ENCODE peak calls at places on chromosomes 7 and 10, in seven cellular contexts. Y is effector memory CD8-positive, alpha-beta T cell; F is adrenal gland; V is OCI-LY7; I is activated T-cell treated with anti-CD3 and anti-CD28 coated beads, Interleukin-2, amount 50 U/mL, for 72 hours; X is WERI-Rb-1; T is stimulated activated CD8-positive, alpha-beta memory T cell treated with anti-CD3 and anti-CD28 coated beads, Interleukin-4, amount 100 ng/mL, for 1 hour. L is an unnamed sample.
A peak's percentile ranks its signal among the peaks of the same experiment; 100 is the strongest.

GRCh38 chr10:71963756-71964668 is at the start of gene CHST3:
- DNase-seq in X (peak; percentile 42), V (no peak), I (peak; percentile 32), Y (no peak), F (peak; percentile 74), T (no peak), L (no peak)

GRCh38 chr10:98030093-98030821 is at the start of gene CRTAC1:
- DNase-seq in V (no peak), Y (no peak), I (peak; percentile 8), F (no peak), X (peak; percentile 94), T (no peak), L (no peak)

GRCh38 chr7:127666602-127667001 is 14.6 kb downstream of the SND1 start:
- DNase-seq in F (no peak), T (no peak), I (no peak), V (no peak), Y (no peak), X (no peak), L (no peak)

GRCh38 chr10:26914898-26915297 is 54.1 kb upstream of the ABI1 start:
- DNase-seq in T (no peak), Y (no peak), V (no peak), X (no peak), F (no peak), I (no peak), L (no peak)

GRCh38 chr10:77899080-77899477 is 27.5 kb downstream of the DLG5 start:
- DNase-seq in Y (no peak), T (no peak), F (peak; percentile 63), X (no peak), V (no peak), I (no peak), L (no peak)

GRCh38 chr10:97664282-97664850 is 22.7 kb downstream of the AVPI1 start:
- DNase-seq in Y (no peak), V (no peak), I (no peak), T (no peak), X (no peak), F (no peak), L (peak; percentile 66)

GRCh38 chr7:159022238-159022993 is 122.3 kb downstream of the VIPR2 start:
- DNase-seq in V (no peak), Y (no peak), T (no peak), I (no peak), X (no peak), F (no peak), L (no peak)

GRCh38 chr10:86367339-86367951 is 850 bp upstream of the GRID1 start:
- DNase-seq in Y (no peak), I (no peak), F (no peak), V (no peak), T (no peak), X (peak; percentile 26), L (no peak)

GRCh38 chr10:21020545-21020944 is 123.4 kb upstream of the NEBL start:
- DNase-seq in I (peak; percentile 28), T (no peak), X (peak; percentile 61), Y (no peak), V (peak; percentile 80), F (peak; percentile 43), L (peak; percentile 27)

GRCh38 chr7:88141025-88141424 is 78.8 kb downstream of the SRI start:
- DNase-seq in T (no peak), V (no peak), X (no peak), I (no peak), F (no peak), Y (no peak), L (no peak)

GRCh38 chr10:48567346-48567745 is 37.5 kb downstream of the ARHGAP22 start:
- DNase-seq in F (no peak), Y (no peak), V (no peak), X (no peak), T (no peak), I (no peak), L (no peak)

GRCh38 chr7:156897673-156898072 is 4.7 kb upstream of the LMBR1 start:
- DNase-seq in V (no peak), I (no peak), Y (no peak), X (no peak), F (no peak), T (no peak), L (no peak)

GRCh38 chr10:113052076-113052830 is 102.2 kb downstream of the TCF7L2 start:
- DNase-seq in I (no peak), T (no peak), V (no peak), F (no peak), X (no peak), Y (no peak), L (no peak)

GRCh38 chr10:43233601-43234430 is 33.0 kb downstream of the RASGEF1A start:
- DNase-seq in X (peak; percentile 2), F (peak; percentile 9), V (no peak), I (no peak), Y (no peak), T (no peak), L (no peak)

GRCh38 chr7:131186816-131187215 is 140.9 kb upstream of the MKLN1 start:
- DNase-seq in V (no peak), Y (no peak), X (no peak), I (no peak), F (no peak), T (no peak), L (no peak)

GRCh38 chr7:108000875-108001758 is 1.8 kb downstream of the LAMB1 start:
- DNase-seq in T (no peak), Y (no peak), X (peak; percentile 74), V (no peak), F (peak; percentile 47), I (no peak), L (no peak)

GRCh38 chr7:75861636-75862035 is 17.2 kb upstream of the RHBDD2 start:
- DNase-seq in I (no peak), T (no peak), F (no peak), V (no peak), X (no peak), Y (no peak), L (no peak)

GRCh38 chr7:450741-451140 is 68.9 kb downstream of the PDGFA start:
- DNase-seq in V (no peak), T (no peak), X (no peak), Y (no peak), I (no peak), F (no peak), L (no peak)

GRCh38 chr7:34747842-34748241 is 89.8 kb downstream of the NPSR1 start:
- DNase-seq in V (no peak), Y (no peak), X (no peak), T (no peak), F (no peak), I (no peak), L (no peak)

GRCh38 chr7:12244129-12244528 is 33.0 kb downstream of the TMEM106B start:
- DNase-seq in T (no peak), X (peak; percentile 50), I (no peak), V (no peak), Y (no peak), F (peak; percentile 38), L (peak; percentile 43)

GRCh38 chr7:45157653-45158401 is at the start of gene RAMP3:
- DNase-seq in F (no peak), V (no peak), Y (no peak), T (no peak), I (no peak), X (no peak), L (no peak)

GRCh38 chr10:131180941-131181855 is 130.3 kb downstream of the TCERG1L start:
- DNase-seq in T (no peak), V (no peak), I (no peak), F (no peak), Y (no peak), X (no peak), L (no peak)

GRCh38 chr10:44517635-44518034 is 132.7 kb upstream of the CXCL12 start:
- DNase-seq in X (peak; percentile 17), V (peak; percentile 9), T (no peak), Y (no peak), F (no peak), I (no peak), L (peak; percentile 10)

GRCh38 chr7:151082151-151083070 is 882 bp downstream of the TMUB1 start:
- DNase-seq in X (no peak), I (no peak), Y (no peak), V (no peak), T (no peak), F (peak; percentile 43), L (no peak)

GRCh38 chr10:132735341-132735775 is 50.6 kb downstream of the NKX6-2 start:
- DNase-seq in Y (no peak), I (no peak), X (no peak), F (no peak), V (no peak), T (no peak), L (no peak)

GRCh38 chr7:2954433-2954853 is 89.2 kb downstream of the CARD11 start:
- DNase-seq in I (peak; percentile 47), X (no peak), T (no peak), F (no peak), V (no peak), Y (peak; percentile 18), L (no peak)

GRCh38 chr10:77208857-77209256 is 428.8 kb downstream of the KCNMA1 start:
- DNase-seq in Y (no peak), V (no peak), I (no peak), F (no peak), X (no peak), T (no peak), L (no peak)

GRCh38 chr10:120841522-120842189 is 9.5 kb upstream of the WDR11 start:
- DNase-seq in V (no peak), X (no peak), T (no peak), Y (no peak), F (no peak), I (no peak), L (peak; percentile 82)

GRCh38 chr10:71260622-71261325 is 48.4 kb downstream of the UNC5B start:
- DNase-seq in X (no peak), Y (no peak), I (no peak), V (no peak), T (no peak), F (no peak), L (no peak)

GRCh38 chr7:98217623-98218582 is 6.7 kb downstream of the BHLHA15 start:
- DNase-seq in V (peak; percentile 49), X (no peak), F (no peak), Y (no peak), T (no peak), I (no peak), L (peak; percentile 38)

GRCh38 chr10:100670828-100671479 is 74.4 kb upstream of the PAX2 start:
- DNase-seq in I (peak; percentile 83), Y (peak; percentile 68), F (peak; percentile 38), X (no peak), V (peak; percentile 47), T (peak; percentile 35), L (no peak)

GRCh38 chr10:71982269-71983178 is 18.3 kb downstream of the CHST3 start:
- DNase-seq in I (no peak), Y (no peak), X (peak; percentile 42), V (no peak), F (no peak), T (no peak), L (no peak)

GRCh38 chr7:132457658-132458057 is 118.6 kb downstream of the PLXNA4 start:
- DNase-seq in T (no peak), X (no peak), F (no peak), Y (no peak), I (no peak), V (no peak), L (no peak)

GRCh38 chr10:70722820-70723424 is 50.6 kb downstream of the ADAMTS14 start:
- DNase-seq in Y (no peak), X (no peak), T (no peak), F (no peak), V (no peak), I (no peak), L (no peak)

L was measured in HepG2.